ENCODE peak calls at places on chromosomes 7 and 10, in ten cellular contexts. C is A549, F is right lobe of liver, I is uterus, Y is breast epithelium, Q is transverse colon, S is tibial nerve, G is esophagus muscularis mucosa, T is suprapubic skin, K is ovary. X is an unnamed sample.

GRCh38 chr7:9718071-9718470 is 1255.6 kb upstream of the PHF14 start:
- DNase-seq in C (no peak), F (no peak), I (no peak), Y (no peak), Q (no peak), S (no peak), G (no peak), T (no peak), K (no peak), X (no peak)

GRCh38 chr7:2151801-2152612 is 80.7 kb downstream of the MAD1L1 start:
- DNase-seq in C (no peak), F (peak), I (no peak), Y (no peak), Q (no peak), S (no peak), G (no peak), T (peak), K (no peak), X (no peak)

GRCh38 chr7:77983973-77984372 is 185.4 kb downstream of the PHTF2 start:
- DNase-seq in C (no peak), F (no peak), I (no peak), Y (no peak), Q (no peak), S (no peak), G (no peak), T (no peak), K (no peak), X (no peak)

GRCh38 chr7:83936056-83936703 is 258.4 kb downstream of the SEMA3A start:
- DNase-seq in C (peak), F (peak), I (peak), Y (peak), Q (peak), S (peak), G (no peak), T (peak), K (no peak), X (no peak)

GRCh38 chr7:131359136-131359776 is 31.6 kb downstream of the MKLN1 start:
- DNase-seq in C (no peak), F (no peak), I (no peak), Y (no peak), Q (no peak), S (no peak), G (no peak), T (no peak), K (no peak), X (no peak)

GRCh38 chr10:126770809-126771208 is 100.3 kb upstream of the C10orf90 start:
- DNase-seq in C (no peak), F (no peak), I (no peak), Y (no peak), Q (no peak), S (no peak), G (no peak), T (no peak), K (no peak), X (no peak)

GRCh38 chr7:64574481-64575159 is 11.7 kb upstream of the ZNF680 start:
- DNase-seq in C (no peak), F (no peak), I (no peak), Y (peak), Q (no peak), S (no peak), G (no peak), T (no peak), K (peak), X (no peak)

GRCh38 chr10:119477444-119477843 is 65.1 kb downstream of the RGS10 start:
- DNase-seq in C (no peak), F (no peak), I (no peak), Y (no peak), Q (no peak), S (no peak), G (no peak), T (no peak), K (no peak), X (no peak)

GRCh38 chr10:63520463-63521388 is 475 bp upstream of the REEP3 start:
- DNase-seq in C (peak), F (peak), I (peak), Y (peak), Q (peak), S (no peak), G (no peak), T (peak), K (peak), X (no peak)

GRCh38 chr10:69438531-69439349 is 12.5 kb upstream of the TSPAN15 start:
- DNase-seq in C (peak), F (no peak), I (no peak), Y (no peak), Q (peak), S (no peak), G (no peak), T (peak), K (no peak), X (no peak)

GRCh38 chr10:121791761-121792160 is 136.1 kb downstream of the ATE1 start:
- DNase-seq in C (no peak), F (no peak), I (no peak), Y (no peak), Q (no peak), S (no peak), G (no peak), T (no peak), K (no peak), X (no peak)

GRCh38 chr10:124007102-124007772 is 86.2 kb downstream of the CHST15 start:
- DNase-seq in C (no peak), F (no peak), I (no peak), Y (no peak), Q (peak), S (no peak), G (no peak), T (peak), K (peak), X (no peak)

DNA sequence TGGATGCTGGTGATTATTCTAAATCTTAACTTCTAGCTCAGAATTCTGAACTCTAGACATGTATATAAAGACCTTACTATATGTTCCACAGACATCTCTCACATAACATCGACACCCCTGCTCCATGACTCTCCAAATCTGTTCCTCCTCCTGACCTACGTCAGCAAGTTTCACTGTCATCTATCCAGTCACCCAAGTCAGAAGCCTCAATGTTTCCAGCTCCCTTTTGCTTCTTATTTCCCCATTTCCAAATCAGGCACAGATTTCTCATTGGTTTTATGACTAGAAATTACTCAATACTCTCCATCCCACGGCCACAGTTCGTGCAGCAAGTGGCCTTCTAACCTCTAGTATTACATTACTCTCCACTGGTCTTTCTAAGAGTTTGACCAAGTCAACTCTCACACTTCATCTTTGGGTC is 28.5 kb downstream of the EPC1 start:
- DNase-seq in C (no peak), F (no peak), I (no peak), Y (no peak), Q (no peak), S (peak), G (no peak), T (no peak), K (no peak), X (no peak)
- H3K4me3 ChIP-seq in C (no peak), F (no peak), I (no peak), Y (no peak), Q (no peak), S (no peak), G (no peak), T (no peak), K (no peak), X (no peak)

GRCh38 chr10:73252445-73253225 is at the start of gene MRPS16:
- DNase-seq in C (peak), F (peak), I (peak), Y (peak), Q (peak), S (peak), G (peak), T (peak), K (peak), X (peak)
- TF ChIP-seq POLR2A in C (peak), F (peak), I (peak), Y (peak), Q (peak), S (peak), G (peak), T (peak), K (peak), X (peak)

DNA sequence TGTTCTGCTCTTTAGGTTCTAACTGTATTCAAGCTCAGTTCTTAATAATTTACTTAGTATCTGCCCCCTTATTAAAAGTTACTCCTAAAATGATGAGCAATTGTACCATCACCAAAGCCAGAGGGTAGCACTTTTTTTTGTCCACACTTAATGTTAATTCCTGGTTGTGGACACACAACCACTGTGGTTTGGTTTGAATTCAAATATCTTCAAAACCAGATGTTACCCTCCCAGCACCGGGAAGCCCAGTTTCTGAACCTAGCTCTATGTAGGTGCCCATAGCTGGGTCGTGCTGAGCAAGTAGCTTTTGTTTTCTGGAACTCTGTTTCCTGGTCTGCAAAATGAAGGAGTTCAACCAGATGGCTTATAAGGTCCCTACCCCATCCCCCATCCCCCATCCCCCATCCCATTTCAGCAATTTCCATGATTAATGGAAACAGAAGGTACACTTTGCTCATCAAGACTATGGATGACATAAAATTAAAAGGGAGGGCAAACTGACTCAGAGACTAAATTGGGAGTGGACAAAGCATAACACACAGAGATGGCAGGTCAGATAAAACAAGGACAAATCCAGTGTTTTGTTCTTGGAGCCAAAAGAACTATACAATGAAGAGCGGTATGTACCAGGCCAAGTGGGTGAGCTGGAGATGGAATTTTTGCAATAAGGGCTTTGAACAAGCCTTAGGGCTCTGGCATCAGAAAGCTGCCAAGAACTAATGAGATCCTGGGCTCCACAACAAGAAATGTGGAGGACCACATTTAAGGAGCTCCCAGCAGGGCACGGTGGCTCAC is 56.7 kb downstream of the DLG5 start:
- DNase-seq in C (no peak), F (no peak), I (no peak), Y (peak), Q (no peak), S (no peak), G (no peak), T (no peak), K (no peak), X (no peak)
- H3K27ac ChIP-seq in C (no peak), F (no peak), I (peak), Y (peak), Q (peak), S (no peak), G (peak), T (peak), K (no peak), X (peak)

DNA sequence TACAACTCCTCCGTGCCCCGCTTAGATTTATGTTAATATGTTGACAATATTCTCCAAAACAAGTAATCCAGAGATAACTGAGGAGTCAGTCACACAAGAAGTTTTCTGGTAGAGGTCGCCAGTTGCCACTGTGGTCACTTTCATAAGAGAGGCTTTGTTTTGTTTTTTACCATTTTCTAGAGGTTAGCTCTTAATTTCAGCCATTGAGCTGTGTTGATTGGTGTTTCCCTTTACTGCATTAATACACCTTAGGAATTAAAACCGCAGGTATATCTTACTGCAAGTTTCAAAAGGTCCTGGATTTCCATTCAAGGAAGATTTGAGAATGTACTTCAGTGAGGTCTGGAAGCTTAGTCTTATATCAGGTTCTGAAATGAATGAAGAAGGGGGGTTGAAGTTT is 3.5 kb downstream of the BMI1 start:
- DNase-seq in C (no peak), F (no peak), I (no peak), Y (no peak), Q (no peak), S (no peak), G (no peak), T (no peak), K (no peak), X (no peak)
- H3K4me3 ChIP-seq in C (no peak), F (no peak), I (no peak), Y (peak), Q (no peak), S (no peak), G (no peak), T (peak), K (no peak), X (no peak)

GRCh38 chr10:5688587-5688986 is 3.9 kb downstream of the TASOR2 start:
- DNase-seq in C (no peak), F (no peak), I (no peak), Y (no peak), Q (no peak), S (no peak), G (no peak), T (no peak), K (no peak), X (no peak)

GRCh38 chr10:5694573-5694972 is 9.9 kb downstream of the TASOR2 start:
- DNase-seq in C (no peak), F (no peak), I (no peak), Y (no peak), Q (no peak), S (no peak), G (no peak), T (no peak), K (no peak), X (no peak)

GRCh38 chr10:5697342-5697741 is 12.7 kb downstream of the TASOR2 start:
- DNase-seq in C (no peak), F (no peak), I (no peak), Y (no peak), Q (peak), S (no peak), G (no peak), T (no peak), K (no peak), X (no peak)

GRCh38 chr10:5691786-5692185 is 7.1 kb downstream of the TASOR2 start:
- DNase-seq in C (no peak), F (no peak), I (no peak), Y (no peak), Q (no peak), S (no peak), G (no peak), T (no peak), K (no peak), X (no peak)

DNA sequence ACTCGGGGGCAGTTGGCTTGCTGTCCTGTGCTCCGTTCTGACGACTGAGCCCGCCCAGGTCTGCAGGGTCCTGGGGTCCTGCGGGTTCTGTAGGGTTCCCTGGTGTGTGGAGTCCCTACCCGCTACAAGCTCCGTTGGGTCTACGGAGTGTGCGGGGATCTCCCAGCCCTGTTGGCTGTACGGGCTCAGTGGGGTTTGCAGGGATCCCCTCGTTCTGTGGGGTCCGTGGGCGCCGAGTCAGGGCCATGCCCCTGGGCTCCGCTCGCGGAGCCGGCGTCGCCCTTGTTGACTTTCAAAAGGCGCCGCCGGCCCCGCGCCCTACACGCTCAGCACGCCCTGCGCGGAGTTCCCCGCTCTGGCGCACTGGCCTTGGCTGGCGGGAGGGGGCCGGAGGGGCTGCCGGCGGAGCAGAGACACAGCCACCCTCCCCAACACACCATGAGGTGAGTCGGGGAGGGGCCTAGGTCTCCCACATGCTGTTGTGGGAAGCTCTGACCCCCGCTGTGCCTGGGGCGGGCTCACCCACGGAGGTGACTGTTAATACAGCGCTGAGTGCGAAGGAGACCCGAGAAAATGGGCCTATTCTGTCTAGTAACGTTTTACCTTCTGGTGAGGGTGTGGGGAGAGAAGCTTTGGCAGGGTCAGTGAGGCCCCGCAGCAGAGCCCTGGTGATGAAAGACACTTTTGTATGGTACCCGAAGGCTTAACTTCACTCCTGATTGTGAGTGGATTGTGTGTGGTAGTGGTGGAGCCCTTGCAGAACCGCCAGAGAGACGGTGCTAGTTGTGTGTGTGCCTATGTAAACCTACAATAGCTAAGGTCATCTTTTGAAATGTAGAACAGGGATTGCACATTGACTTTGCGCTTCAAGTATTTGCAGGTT is 8.1 kb downstream of the TASOR2 start:
- DNase-seq in C (peak), F (peak), I (peak), Y (no peak), Q (peak), S (no peak), G (no peak), T (no peak), K (peak), X (no peak)
- TF ChIP-seq POLR2A in C (no peak), F (peak), I (no peak), Y (no peak), Q (no peak), S (no peak), G (no peak), T (no peak), K (no peak), X (no peak)

GRCh38 chr10:5582736-5583135 is 58.0 kb downstream of the CALML3 start:
- DNase-seq in C (no peak), F (no peak), I (no peak), Y (no peak), Q (no peak), S (no peak), G (no peak), T (no peak), K (no peak), X (no peak)

GRCh38 chr10:5585517-5586222 is 60.9 kb downstream of the CALML3 start:
- DNase-seq in C (no peak), F (no peak), I (no peak), Y (no peak), Q (no peak), S (no peak), G (no peak), T (no peak), K (no peak), X (no peak)

GRCh38 chr10:5587151-5588079 is 62.7 kb downstream of the CALML3 start:
- DNase-seq in C (no peak), F (no peak), I (peak), Y (no peak), Q (no peak), S (no peak), G (no peak), T (no peak), K (no peak), X (no peak)

GRCh38 chr10:5583525-5584175 is 58.9 kb downstream of the CALML3 start:
- DNase-seq in C (no peak), F (no peak), I (no peak), Y (peak), Q (peak), S (peak), G (no peak), T (no peak), K (peak), X (no peak)

GRCh38 chr10:5584895-5585516 is 60.2 kb downstream of the CALML3 start:
- DNase-seq in C (peak), F (no peak), I (no peak), Y (peak), Q (no peak), S (no peak), G (no peak), T (no peak), K (no peak), X (no peak)
- H3K27ac ChIP-seq in C (peak), F (no peak), I (no peak), Y (peak), Q (no peak), S (no peak), G (no peak), T (peak), K (no peak), X (peak)

DNA sequence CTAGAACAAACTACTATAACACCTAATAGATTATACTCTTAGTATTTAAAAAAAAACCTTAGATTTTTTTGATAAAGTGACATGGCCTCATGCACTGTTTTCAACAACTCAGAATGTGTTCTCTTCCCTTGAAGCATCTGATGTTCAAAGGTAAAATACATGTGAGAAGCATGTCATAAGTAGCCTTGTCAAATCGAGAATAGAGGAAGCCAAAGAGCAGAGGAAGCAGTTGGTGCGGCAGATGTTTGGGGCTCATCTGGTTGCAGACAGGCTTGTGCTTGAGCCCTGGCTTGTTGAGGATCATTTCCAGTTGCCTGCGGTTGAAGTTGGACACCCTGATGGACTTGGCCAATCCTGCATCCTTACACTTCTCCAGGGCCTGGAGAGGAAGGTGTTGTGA is 59.1 kb downstream of the AKR1E2 start:
- DNase-seq in C (no peak), F (no peak), I (no peak), Y (no peak), Q (no peak), S (no peak), G (peak), T (no peak), K (no peak), X (no peak)
- H3K4me3 ChIP-seq in C (no peak), F (no peak), I (no peak), Y (no peak), Q (no peak), S (no peak), G (no peak), T (no peak), K (no peak), X (no peak)

DNA sequence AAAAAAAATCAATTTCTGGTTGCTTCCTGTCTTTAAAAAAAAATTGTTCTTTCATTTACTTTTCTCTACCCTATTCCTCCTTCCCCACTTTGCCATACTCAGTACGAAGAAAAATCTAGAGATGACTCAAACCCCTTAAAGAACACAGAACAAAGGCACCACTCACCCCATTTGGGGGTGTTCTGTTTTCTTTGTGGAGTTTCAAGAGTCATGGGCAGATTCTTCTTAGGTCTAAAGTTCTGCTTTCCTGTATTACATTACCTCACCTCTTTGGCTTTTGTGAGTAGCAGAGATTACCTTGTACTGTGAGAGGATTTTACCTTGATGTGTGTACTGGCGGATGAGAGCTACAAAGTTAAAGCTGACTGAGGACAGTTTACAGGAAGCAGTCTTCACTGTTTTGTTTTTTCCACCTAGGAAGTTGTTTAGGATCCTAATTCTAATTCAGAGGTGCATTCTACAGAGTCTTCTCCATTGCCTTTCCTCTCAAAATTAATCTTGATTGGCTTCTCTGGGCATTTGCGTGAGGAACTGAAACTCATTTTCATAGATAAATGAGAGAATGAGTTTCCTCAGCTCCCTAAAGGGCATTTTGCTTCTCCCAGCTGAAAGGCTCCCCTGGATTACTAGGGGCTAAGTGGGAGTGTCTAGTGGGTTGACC is 20.7 kb downstream of the AVL9 start:
- DNase-seq in C (no peak), F (no peak), I (no peak), Y (no peak), Q (no peak), S (no peak), G (no peak), T (no peak), K (no peak), X (no peak)
- TF ChIP-seq POLR2A in C (no peak), F (no peak), I (no peak), Y (no peak), Q (no peak), S (no peak), G (no peak), T (no peak), K (no peak), X (no peak)